ENCODE peak calls at places on chromosome 12, in eight cellular contexts. F is mucosa of gallbladder; M is NCI-H1105 treated with DMSO at 0.1 percent for 48 hours; L is iris pigment epithelial cell; C is retinal pigment epithelial cell; R is Right ventricle myocardium superior; Y is OCI-LY7; P is activated CD4-positive, alpha-beta T cell treated with anti-CD3 and anti-CD28 coated beads, Interleukin-2, amount 50 U/mL, for 48 hours. J is an unnamed sample.
A peak's percentile ranks its signal among the peaks of the same experiment; 100 is the strongest.

GRCh38 chr12:42286741-42287140 is 39.2 kb downstream of the ZCRB1 start:
- DNase-seq in F (no peak), M (no peak), L (no peak), C (no peak), R (no peak), Y (no peak), P (no peak), J (no peak)

GRCh38 chr12:113582521-113583218 is 111.0 kb upstream of the LHX5 start:
- DNase-seq in F (no peak), M (peak; percentile 48), L (no peak), C (no peak), R (no peak), Y (no peak), P (no peak), J (peak; percentile 53)

GRCh38 chr12:98469108-98469507 is 46.3 kb upstream of the TMPO start:
- DNase-seq in F (no peak), M (no peak), L (no peak), C (no peak), R (no peak), Y (no peak), P (no peak), J (no peak)

GRCh38 chr12:25570418-25570817 is 17.3 kb upstream of the LMNTD1 start:
- DNase-seq in F (no peak), M (no peak), L (no peak), C (no peak), R (no peak), Y (no peak), P (no peak), J (no peak)

GRCh38 chr12:104292872-104293794 is 10.4 kb upstream of the EID3 start:
- DNase-seq in F (no peak), M (no peak), L (no peak), C (no peak), R (no peak), Y (no peak), P (no peak), J (no peak)

GRCh38 chr12:93140309-93140708 is 211.2 kb upstream of the EEA1 start:
- DNase-seq in F (no peak), M (no peak), L (no peak), C (no peak), R (no peak), Y (no peak), P (no peak), J (no peak)

GRCh38 chr12:5768171-5768879 is 176.7 kb downstream of the ANO2 start:
- DNase-seq in F (no peak), M (no peak), L (no peak), C (no peak), R (peak; percentile 87), Y (no peak), P (no peak), J (no peak)

GRCh38 chr12:120013659-120014380 is 24.8 kb downstream of the BICDL1 start:
- DNase-seq in F (no peak), M (no peak), L (no peak), C (no peak), R (no peak), Y (no peak), P (peak; percentile 42), J (no peak)

GRCh38 chr12:94844452-94844851 is 159.0 kb downstream of the NDUFA12 start:
- DNase-seq in F (no peak), M (no peak), L (no peak), C (no peak), R (no peak), Y (no peak), P (no peak), J (no peak)

GRCh38 chr12:2348477-2348852 is 295.7 kb downstream of the CACNA1C start:
- DNase-seq in F (no peak), M (no peak), L (no peak), C (no peak), R (no peak), Y (no peak), P (no peak), J (no peak)

GRCh38 chr12:1911598-1912575 is 6.6 kb downstream of the CACNA2D4 start:
- DNase-seq in F (no peak), M (peak; percentile 48), L (no peak), C (no peak), R (no peak), Y (no peak), P (no peak), J (peak; percentile 86)

GRCh38 chr12:65490193-65490592 is 211.7 kb downstream of the MSRB3 start:
- DNase-seq in F (no peak), M (no peak), L (peak; percentile 36), C (peak; percentile 40), R (no peak), Y (no peak), P (no peak), J (no peak)

GRCh38 chr12:108856170-108856427 is 1.3 kb downstream of the SSH1 start:
- DNase-seq in F (no peak), M (no peak), L (no peak), C (no peak), R (no peak), Y (no peak), P (no peak), J (no peak)

GRCh38 chr12:2580821-2581220 is 213.9 kb upstream of the FKBP4 start:
- DNase-seq in F (no peak), M (no peak), L (peak; percentile 85), C (no peak), R (no peak), Y (no peak), P (no peak), J (no peak)

GRCh38 chr12:1517007-1517406 is 77.4 kb downstream of the FBXL14 start:
- DNase-seq in F (no peak), M (no peak), L (peak; percentile 93), C (no peak), R (no peak), Y (peak; percentile 75), P (no peak), J (no peak)

GRCh38 chr12:53098354-53098981 is 1.0 kb downstream of the IGFBP6 start:
- DNase-seq in F (no peak), M (no peak), L (peak; percentile 74), C (no peak), R (no peak), Y (no peak), P (peak; percentile 36), J (no peak)

GRCh38 chr12:5773550-5773949 is 171.5 kb downstream of the ANO2 start:
- DNase-seq in F (no peak), M (no peak), L (no peak), C (no peak), R (no peak), Y (no peak), P (no peak), J (no peak)

GRCh38 chr12:100827901-100828520 is 33.4 kb downstream of the ANO4 start:
- DNase-seq in F (no peak), M (peak; percentile 75), L (peak; percentile 53), C (peak; percentile 8), R (no peak), Y (peak; percentile 35), P (no peak), J (peak; percentile 62)

GRCh38 chr12:51980051-51980808 is 26.5 kb upstream of the TAMALIN start:
- DNase-seq in F (peak; percentile 77), M (peak; percentile 30), L (peak; percentile 60), C (no peak), R (peak; percentile 80), Y (peak; percentile 72), P (peak; percentile 72), J (peak; percentile 79)

GRCh38 chr12:117774986-117775775 is 193.6 kb downstream of the KSR2 start:
- DNase-seq in F (no peak), M (peak; percentile 25), L (no peak), C (no peak), R (no peak), Y (no peak), P (peak; percentile 3), J (peak; percentile 16)

GRCh38 chr12:82952946-82953345 is 266.2 kb downstream of the TMTC2 start:
- DNase-seq in F (no peak), M (no peak), L (no peak), C (no peak), R (no peak), Y (no peak), P (no peak), J (no peak)

GRCh38 chr12:54397157-54397556 is 12.6 kb upstream of the ZNF385A start:
- DNase-seq in F (no peak), M (no peak), L (no peak), C (no peak), R (peak; percentile 6), Y (no peak), P (no peak), J (no peak)

GRCh38 chr12:53122961-53123468 is 19.7 kb downstream of the SOAT2 start:
- DNase-seq in F (no peak), M (no peak), L (no peak), C (no peak), R (no peak), Y (no peak), P (no peak), J (peak; percentile 5)

GRCh38 chr12:79761341-79761740 is 70.6 kb upstream of the PAWR start:
- DNase-seq in F (no peak), M (no peak), L (no peak), C (no peak), R (no peak), Y (no peak), P (no peak), J (no peak)

GRCh38 chr12:97801471-97802045 is 339.0 kb downstream of the RMST start:
- DNase-seq in F (no peak), M (no peak), L (no peak), C (no peak), R (no peak), Y (no peak), P (no peak), J (no peak)

GRCh38 chr12:40947812-40948211 is 240.3 kb upstream of the PDZRN4 start:
- DNase-seq in F (no peak), M (no peak), L (peak; percentile 64), C (peak; percentile 54), R (no peak), Y (no peak), P (no peak), J (no peak)

GRCh38 chr12:71354871-71355270 is 84.7 kb upstream of the LGR5 start:
- DNase-seq in F (no peak), M (no peak), L (no peak), C (no peak), R (no peak), Y (no peak), P (no peak), J (no peak)

GRCh38 chr12:89945123-89945522 is 236.5 kb upstream of the ATP2B1 start:
- DNase-seq in F (no peak), M (no peak), L (no peak), C (peak; percentile 32), R (no peak), Y (no peak), P (no peak), J (no peak)

GRCh38 chr12:50240792-50241114 is 42.6 kb downstream of the LIMA1 start:
- DNase-seq in F (no peak), M (no peak), L (no peak), C (no peak), R (no peak), Y (no peak), P (no peak), J (no peak)

GRCh38 chr12:108610856-108611605 is 13.1 kb upstream of the TMEM119 start:
- DNase-seq in F (no peak), M (no peak), L (no peak), C (no peak), R (no peak), Y (no peak), P (no peak), J (no peak)

GRCh38 chr12:106248849-106249371 is 1.1 kb upstream of the CKAP4 start:
- DNase-seq in F (no peak), M (no peak), L (peak; percentile 78), C (no peak), R (no peak), Y (peak; percentile 62), P (peak; percentile 42), J (no peak)

GRCh38 chr12:132454949-132455418 is 35.0 kb upstream of the FBRSL1 start:
- DNase-seq in F (no peak), M (no peak), L (no peak), C (no peak), R (no peak), Y (no peak), P (no peak), J (no peak)